ENCODE peak calls at places on chromosomes 6 and 20, in seven cellular contexts. One of them, this sample, is unnamed.

GRCh38 chr6:29814379-29815117 is 13.1 kb upstream of the HLA-G start:
- DNase-seq in heart right ventricle: no peak
- DNase-seq in GM23248: no peak
- DNase-seq in pancreas: no peak
- DNase-seq in kidney: no peak
- DNase-seq in lower lobe of right lung: no peak
- DNase-seq in IMR-90: no peak
- DNase-seq in this sample: no peak

GRCh38 chr6:74785236-74785635 is 420.6 kb downstream of the COL12A1 start:
- DNase-seq in GM23248: peak; percentile 21
- DNase-seq in kidney: no peak
- DNase-seq in pancreas: no peak
- DNase-seq in IMR-90: peak; percentile 28
- DNase-seq in lower lobe of right lung: no peak
- DNase-seq in heart right ventricle: no peak
- DNase-seq in this sample: no peak

GRCh38 chr6:75624335-75624734 is 22.7 kb downstream of the SENP6 start:
- DNase-seq in GM23248: no peak
- DNase-seq in pancreas: no peak
- DNase-seq in lower lobe of right lung: no peak
- DNase-seq in kidney: no peak
- DNase-seq in IMR-90: no peak
- DNase-seq in heart right ventricle: no peak
- DNase-seq in this sample: no peak

GRCh38 chr6:169189227-169189626 is 64.4 kb downstream of the THBS2 start:
- DNase-seq in lower lobe of right lung: no peak
- DNase-seq in heart right ventricle: no peak
- DNase-seq in pancreas: no peak
- DNase-seq in IMR-90: no peak
- DNase-seq in kidney: peak; percentile 48
- DNase-seq in GM23248: no peak
- DNase-seq in this sample: no peak

GRCh38 chr6:80641591-80641990 is 535.1 kb downstream of the BCKDHB start:
- DNase-seq in IMR-90: peak; percentile 81
- DNase-seq in GM23248: peak; percentile 33
- DNase-seq in heart right ventricle: no peak
- DNase-seq in pancreas: no peak
- DNase-seq in kidney: no peak
- DNase-seq in lower lobe of right lung: no peak
- DNase-seq in this sample: no peak

GRCh38 chr20:24245093-24245492 is 224.3 kb upstream of the SYNDIG1 start:
- DNase-seq in GM23248: no peak
- DNase-seq in lower lobe of right lung: no peak
- DNase-seq in kidney: no peak
- DNase-seq in IMR-90: no peak
- DNase-seq in heart right ventricle: no peak
- DNase-seq in pancreas: no peak
- DNase-seq in this sample: no peak

GRCh38 chr6:169101036-169101805 is 152.4 kb downstream of the THBS2 start:
- DNase-seq in pancreas: no peak
- DNase-seq in kidney: no peak
- DNase-seq in IMR-90: no peak
- DNase-seq in heart right ventricle: no peak
- DNase-seq in GM23248: no peak
- DNase-seq in lower lobe of right lung: no peak
- DNase-seq in this sample: no peak

GRCh38 chr6:19803331-19804330 is 33.5 kb upstream of the ID4 start:
- DNase-seq in lower lobe of right lung: no peak
- DNase-seq in IMR-90: peak; percentile 19
- DNase-seq in pancreas: no peak
- DNase-seq in heart right ventricle: no peak
- DNase-seq in kidney: no peak
- DNase-seq in GM23248: peak; percentile 57
- DNase-seq in this sample: no peak

GRCh38 chr6:31750411-31751022 is 10.7 kb downstream of the MSH5 start:
- DNase-seq in pancreas: no peak
- DNase-seq in heart right ventricle: no peak
- DNase-seq in lower lobe of right lung: no peak
- DNase-seq in GM23248: no peak
- DNase-seq in kidney: peak; percentile 2
- DNase-seq in IMR-90: peak; percentile 66
- DNase-seq in this sample: no peak

GRCh38 chr6:137571854-137572253 is 77.7 kb upstream of the OLIG3 start:
- DNase-seq in lower lobe of right lung: no peak
- DNase-seq in kidney: no peak
- DNase-seq in IMR-90: peak; percentile 13
- DNase-seq in GM23248: peak; percentile 15
- DNase-seq in heart right ventricle: no peak
- DNase-seq in pancreas: no peak
- DNase-seq in this sample: no peak

GRCh38 chr6:53530346-53530745 is 14.6 kb downstream of the GCLC start:
- DNase-seq in IMR-90: peak; percentile 43
- DNase-seq in GM23248: peak; percentile 36
- DNase-seq in lower lobe of right lung: no peak
- DNase-seq in heart right ventricle: peak; percentile 43
- DNase-seq in kidney: no peak
- DNase-seq in pancreas: peak; percentile 56
- DNase-seq in this sample: no peak

GRCh38 chr20:5945963-5946362 is 4.4 kb downstream of the TRMT6 start:
- DNase-seq in pancreas: no peak
- DNase-seq in heart right ventricle: no peak
- DNase-seq in lower lobe of right lung: no peak
- DNase-seq in kidney: no peak
- DNase-seq in GM23248: peak; percentile 79
- DNase-seq in IMR-90: peak; percentile 93
- DNase-seq in this sample: no peak

GRCh38 chr6:106085687-106085983 is 501 bp upstream of the PRDM1 start:
- DNase-seq in pancreas: no peak
- DNase-seq in heart right ventricle: no peak
- DNase-seq in lower lobe of right lung: no peak
- DNase-seq in kidney: no peak
- DNase-seq in GM23248: peak; percentile 35
- DNase-seq in IMR-90: no peak
- DNase-seq in this sample: no peak

GRCh38 chr20:41173791-41174341 is 36.5 kb downstream of the PLCG1 start:
- DNase-seq in IMR-90: no peak
- DNase-seq in pancreas: no peak
- DNase-seq in kidney: peak; percentile 76
- DNase-seq in heart right ventricle: peak; percentile 3
- DNase-seq in GM23248: no peak
- DNase-seq in lower lobe of right lung: no peak
- DNase-seq in this sample: no peak

DNA sequence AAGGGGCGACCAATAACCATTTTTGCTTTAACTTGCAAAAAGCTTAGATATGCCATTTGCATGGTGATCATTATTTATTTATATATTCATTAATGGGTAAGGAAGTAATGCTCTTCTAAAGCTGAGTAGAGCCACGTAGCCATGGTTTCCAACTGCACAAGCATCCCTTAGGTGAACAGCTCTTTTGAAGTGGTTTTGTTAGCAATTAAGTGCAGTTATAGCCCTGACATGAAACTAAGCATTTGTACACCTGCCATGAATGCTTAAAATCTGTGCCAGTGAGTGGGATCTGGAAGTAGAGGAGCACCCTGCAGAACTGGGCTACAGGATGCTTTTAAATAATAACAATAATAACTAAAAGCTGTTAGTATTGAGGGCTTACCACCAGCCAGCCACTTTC is 19.1 kb downstream of the TRAF3IP2 start:
- DNase-seq in heart right ventricle: no peak
- DNase-seq in IMR-90: no peak
- DNase-seq in lower lobe of right lung: no peak
- DNase-seq in pancreas: no peak
- DNase-seq in GM23248: no peak
- DNase-seq in kidney: no peak
- DNase-seq in this sample: no peak
- H3K27ac ChIP-seq in heart right ventricle: no peak overlapping the region
- H3K27ac ChIP-seq in IMR-90: peak overlapping the region; percentile 93
- H3K27ac ChIP-seq in lower lobe of right lung: no peak overlapping the region
- H3K27ac ChIP-seq in pancreas: no peak overlapping the region
- H3K27ac ChIP-seq in GM23248: peak overlapping the region; percentile 85
- H3K27ac ChIP-seq in kidney: no peak overlapping the region
- H3K27ac ChIP-seq in this sample: no peak overlapping the region

DNA sequence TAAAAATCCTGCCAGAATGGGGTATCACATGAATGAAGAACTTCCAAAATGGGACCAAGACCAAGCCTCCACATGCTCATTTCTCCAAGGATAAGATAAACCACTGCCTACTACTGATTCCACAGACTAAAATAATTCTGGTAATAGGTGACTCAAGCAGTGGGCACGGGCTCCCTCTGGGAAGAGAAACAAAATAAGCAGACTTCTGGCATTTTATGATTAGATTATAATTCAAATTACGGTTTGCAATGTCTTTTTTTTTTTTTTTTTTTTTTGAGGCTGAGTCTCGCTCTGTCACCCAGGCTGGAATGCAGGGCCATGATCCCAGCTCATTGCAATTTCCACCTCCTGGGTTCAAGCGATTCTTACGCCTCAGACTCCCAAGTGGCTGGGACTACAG is 16.0 kb downstream of the UQCC1 start:
- DNase-seq in kidney: no peak
- DNase-seq in lower lobe of right lung: no peak
- DNase-seq in pancreas: peak; percentile 20
- DNase-seq in heart right ventricle: no peak
- DNase-seq in GM23248: peak; percentile 85
- DNase-seq in IMR-90: peak; percentile 81
- DNase-seq in this sample: no peak
- H3K27ac ChIP-seq in kidney: no peak overlapping the region
- H3K27ac ChIP-seq in lower lobe of right lung: no peak overlapping the region
- H3K27ac ChIP-seq in pancreas: no peak overlapping the region
- H3K27ac ChIP-seq in heart right ventricle: peak overlapping the region; percentile 41
- H3K27ac ChIP-seq in GM23248: peak overlapping the region; percentile 81
- H3K27ac ChIP-seq in IMR-90: peak overlapping the region; percentile 27
- H3K27ac ChIP-seq in this sample: no peak overlapping the region

GRCh38 chr6:157516319-157517026 is 135.5 kb downstream of the ZDHHC14 start:
- DNase-seq in pancreas: no peak
- DNase-seq in IMR-90: no peak
- DNase-seq in GM23248: no peak
- DNase-seq in lower lobe of right lung: no peak
- DNase-seq in kidney: no peak
- DNase-seq in heart right ventricle: no peak
- DNase-seq in this sample: no peak

GRCh38 chr6:157514659-157515496 is 133.9 kb downstream of the ZDHHC14 start:
- DNase-seq in lower lobe of right lung: no peak
- DNase-seq in IMR-90: peak; percentile 69
- DNase-seq in kidney: no peak
- DNase-seq in heart right ventricle: peak; percentile 38
- DNase-seq in GM23248: peak; percentile 83
- DNase-seq in pancreas: no peak
- DNase-seq in this sample: no peak

GRCh38 chr6:157512081-157512682 is 131.2 kb downstream of the ZDHHC14 start:
- DNase-seq in GM23248: no peak
- DNase-seq in kidney: no peak
- DNase-seq in lower lobe of right lung: no peak
- DNase-seq in heart right ventricle: no peak
- DNase-seq in pancreas: no peak
- DNase-seq in IMR-90: no peak
- DNase-seq in this sample: no peak

GRCh38 chr6:157513004-157513603 is 132.1 kb downstream of the ZDHHC14 start:
- DNase-seq in heart right ventricle: no peak
- DNase-seq in pancreas: no peak
- DNase-seq in GM23248: no peak
- DNase-seq in kidney: no peak
- DNase-seq in lower lobe of right lung: no peak
- DNase-seq in IMR-90: peak; percentile 43
- DNase-seq in this sample: no peak

DNA sequence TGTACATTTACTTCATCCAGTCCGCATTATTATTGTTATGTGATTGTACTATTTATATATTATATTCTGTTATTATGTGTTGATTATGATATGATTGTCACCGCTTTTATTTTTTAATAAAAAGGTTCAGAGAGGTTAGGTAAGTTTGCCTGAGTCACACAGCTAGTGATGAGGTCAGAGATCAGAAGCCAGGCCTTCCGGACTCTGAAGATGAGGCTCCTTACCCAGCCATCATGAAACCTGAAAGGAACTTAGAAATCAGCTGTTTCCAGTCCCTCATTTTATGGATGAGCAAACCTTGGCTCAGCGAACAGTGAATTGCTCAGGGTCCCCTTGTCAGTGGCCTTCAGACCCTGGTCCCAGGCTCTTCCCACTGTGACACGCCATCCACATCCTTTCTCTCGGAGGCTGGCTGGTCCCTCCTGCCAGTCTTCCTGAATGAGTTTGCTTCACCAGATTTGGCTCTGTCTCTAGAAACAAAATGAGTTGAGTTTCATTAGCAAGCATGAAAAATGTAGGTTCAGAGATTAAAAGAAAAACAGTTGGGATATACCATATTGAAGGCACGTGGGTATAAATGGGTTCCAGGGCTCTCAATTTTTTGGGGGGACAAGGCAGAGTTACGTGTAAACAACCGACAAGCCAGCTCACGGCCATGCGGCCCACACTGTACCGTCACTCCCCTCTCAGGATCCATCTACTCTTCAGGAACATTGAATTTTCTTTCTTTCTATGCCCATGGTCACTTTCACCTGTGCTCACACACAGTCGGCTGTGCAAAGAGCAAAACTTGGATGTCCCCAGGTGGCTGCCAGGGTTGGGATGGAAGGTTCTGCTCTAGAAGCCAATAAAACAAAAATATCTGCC is 132.9 kb downstream of the ZDHHC14 start:
- DNase-seq in lower lobe of right lung: no peak
- DNase-seq in pancreas: no peak
- DNase-seq in GM23248: no peak
- DNase-seq in IMR-90: no peak
- DNase-seq in kidney: no peak
- DNase-seq in heart right ventricle: no peak
- DNase-seq in this sample: no peak
- H3K27ac ChIP-seq in lower lobe of right lung: no peak overlapping the region
- H3K27ac ChIP-seq in pancreas: no peak overlapping the region
- H3K27ac ChIP-seq in GM23248: no peak overlapping the region
- H3K27ac ChIP-seq in IMR-90: no peak overlapping the region
- H3K27ac ChIP-seq in kidney: no peak overlapping the region
- H3K27ac ChIP-seq in heart right ventricle: no peak overlapping the region
- H3K27ac ChIP-seq in this sample: no peak overlapping the region

GRCh38 chr6:143553337-143553736 is 41.8 kb upstream of the FUCA2 start:
- DNase-seq in GM23248: no peak
- DNase-seq in lower lobe of right lung: no peak
- DNase-seq in kidney: no peak
- DNase-seq in heart right ventricle: no peak
- DNase-seq in IMR-90: no peak
- DNase-seq in pancreas: no peak
- DNase-seq in this sample: no peak

GRCh38 chr6:143549221-143549620 is 37.7 kb upstream of the FUCA2 start:
- DNase-seq in heart right ventricle: no peak
- DNase-seq in pancreas: no peak
- DNase-seq in kidney: no peak
- DNase-seq in lower lobe of right lung: no peak
- DNase-seq in GM23248: no peak
- DNase-seq in IMR-90: no peak
- DNase-seq in this sample: no peak

GRCh38 chr6:143546599-143546998 is 35.1 kb upstream of the FUCA2 start:
- DNase-seq in lower lobe of right lung: no peak
- DNase-seq in IMR-90: no peak
- DNase-seq in heart right ventricle: no peak
- DNase-seq in kidney: no peak
- DNase-seq in GM23248: no peak
- DNase-seq in pancreas: no peak
- DNase-seq in this sample: no peak

GRCh38 chr6:143545976-143546547 is 34.5 kb upstream of the FUCA2 start:
- DNase-seq in kidney: no peak
- DNase-seq in lower lobe of right lung: no peak
- DNase-seq in GM23248: peak; percentile 48
- DNase-seq in pancreas: no peak
- DNase-seq in heart right ventricle: no peak
- DNase-seq in IMR-90: peak; percentile 59
- DNase-seq in this sample: no peak

GRCh38 chr6:143549630-143550268 is 38.2 kb upstream of the FUCA2 start:
- DNase-seq in kidney: no peak
- DNase-seq in GM23248: no peak
- DNase-seq in IMR-90: no peak
- DNase-seq in heart right ventricle: no peak
- DNase-seq in lower lobe of right lung: no peak
- DNase-seq in pancreas: no peak
- DNase-seq in this sample: no peak
- H3K27ac ChIP-seq in kidney: no peak overlapping the region
- H3K27ac ChIP-seq in GM23248: no peak overlapping the region
- H3K27ac ChIP-seq in IMR-90: no peak overlapping the region
- H3K27ac ChIP-seq in heart right ventricle: no peak overlapping the region
- H3K27ac ChIP-seq in lower lobe of right lung: no peak overlapping the region
- H3K27ac ChIP-seq in pancreas: no peak overlapping the region
- H3K27ac ChIP-seq in this sample: no peak overlapping the region

This sample was measured in caudate nucleus.